ENCODE peak calls at places on chromosomes 12 and 14, in seven cellular contexts. I is amniotic stem cell, A is LoVo, Y is fibroblast of lung, M is tibial artery, F is H7, B is astrocyte of the spinal cord. N is an unnamed sample.

GRCh38 chr12:20367731-20368652 is at the start of gene PDE3A:
- DNase-seq in Y (peak), A (peak), F (peak), B (peak), I (peak), M (peak), N (peak)

GRCh38 chr12:106113446-106114083 is 25.2 kb downstream of the NUAK1 start:
- DNase-seq in M (no peak), Y (no peak), A (no peak), I (no peak), F (no peak), B (no peak), N (no peak)

GRCh38 chr14:81211844-81212243 is 8.9 kb downstream of the GTF2A1 start:
- DNase-seq in I (no peak), Y (peak), B (peak), F (no peak), M (no peak), A (peak), N (no peak)

GRCh38 chr12:52007158-52007921 is 594 bp downstream of the TAMALIN start:
- DNase-seq in M (no peak), I (no peak), B (no peak), A (no peak), Y (peak), F (peak), N (no peak)

GRCh38 chr14:50647282-50647681 is 20.8 kb downstream of the SAV1 start:
- DNase-seq in M (no peak), B (no peak), I (no peak), Y (no peak), F (no peak), A (no peak), N (no peak)

GRCh38 chr14:64673748-64674147 is 30.5 kb upstream of the PLEKHG3 start:
- DNase-seq in Y (no peak), M (no peak), F (no peak), I (no peak), A (no peak), B (no peak), N (no peak)

GRCh38 chr14:101113835-101114725 is 210.6 kb upstream of the RTL1 start:
- DNase-seq in I (no peak), B (no peak), F (no peak), M (no peak), A (no peak), Y (no peak), N (no peak)

GRCh38 chr12:5912437-5913334 is 32.4 kb downstream of the ANO2 start:
- DNase-seq in B (no peak), A (no peak), I (no peak), Y (no peak), F (peak), M (peak), N (peak)

GRCh38 chr12:69553626-69554248 is 31.5 kb upstream of the CCT2 start:
- DNase-seq in F (no peak), B (peak), A (peak), I (no peak), M (no peak), Y (peak), N (no peak)

GRCh38 chr12:107491856-107492255 is 193.7 kb upstream of the PWP1 start:
- DNase-seq in Y (no peak), A (no peak), M (no peak), I (no peak), F (no peak), B (peak), N (no peak)

GRCh38 chr14:85333313-85333712 is 196.6 kb upstream of the FLRT2 start:
- DNase-seq in A (no peak), I (no peak), B (peak), F (no peak), M (no peak), Y (peak), N (no peak)

GRCh38 chr12:56836800-56837663 is 73.9 kb downstream of the HSD17B6 start:
- DNase-seq in B (peak), Y (peak), I (no peak), F (no peak), A (peak), M (no peak), N (no peak)

GRCh38 chr14:23217621-23218020 is 20.1 kb upstream of the RNF212B start:
- DNase-seq in M (no peak), Y (no peak), I (no peak), B (no peak), A (no peak), F (no peak), N (no peak)

GRCh38 chr12:120125792-120126634 is 9.5 kb upstream of the RAB35 start:
- DNase-seq in M (no peak), F (no peak), Y (no peak), I (no peak), A (no peak), B (peak), N (no peak)

GRCh38 chr14:38412654-38413053 is 156.8 kb upstream of the CLEC14A start:
- DNase-seq in M (no peak), I (no peak), A (no peak), Y (no peak), B (no peak), F (no peak), N (no peak)

GRCh38 chr14:102500190-102500661 is 9.3 kb downstream of the ANKRD9 start:
- DNase-seq in Y (peak), A (no peak), F (no peak), B (peak), M (peak), I (no peak), N (no peak)

GRCh38 chr14:77026166-77026929 is 2.2 kb downstream of the IRF2BPL start:
- DNase-seq in A (no peak), B (peak), M (peak), Y (peak), F (peak), I (no peak), N (no peak)

GRCh38 chr12:90808568-90808967 is 146.4 kb downstream of the CCER1 start:
- DNase-seq in A (no peak), I (no peak), F (no peak), Y (no peak), B (no peak), M (no peak), N (no peak)

GRCh38 chr12:11706509-11707331 is 57.2 kb downstream of the ETV6 start:
- DNase-seq in Y (peak), B (no peak), M (no peak), F (no peak), I (no peak), A (no peak), N (no peak)

N was measured in nephron progenitor cell.